ENCODE peak calls at places on chromosomes 4 and X, in four cellular contexts. H is activated T-cell treated with anti-CD3 and anti-CD28 coated beads for 1 hour, L is GM10248, M is COLO829. S is an unnamed sample.

GRCh38 chrX:71493111-71493613 is 39.7 kb upstream of the OGT start:
- DNase-seq in H (no peak), M (peak), L (no peak), S (no peak)

GRCh38 chr4:185134176-185134869 is 8.7 kb upstream of the SLC25A4 start:
- DNase-seq in L (peak), H (no peak), M (peak), S (no peak)

GRCh38 chr4:80967346-80967745 is 63.2 kb upstream of the BMP3 start:
- DNase-seq in H (no peak), M (no peak), L (no peak), S (no peak)

GRCh38 chr4:5052726-5053425 is 1.6 kb downstream of the STK32B start:
- DNase-seq in M (no peak), H (no peak), L (no peak), S (no peak)

GRCh38 chr4:174663254-174663653 is 141.0 kb upstream of the HPGD start:
- DNase-seq in M (no peak), H (no peak), L (no peak), S (no peak)

GRCh38 chr4:52657630-52658501 is 1.2 kb downstream of the USP46 start:
- DNase-seq in H (no peak), M (no peak), L (no peak), S (no peak)

GRCh38 chr4:38387348-38387747 is 276.7 kb upstream of the KLF3 start:
- DNase-seq in L (no peak), H (no peak), M (no peak), S (no peak)

GRCh38 chr4:72546456-72546855 is 22.6 kb downstream of the ADAMTS3 start:
- DNase-seq in M (no peak), H (no peak), L (no peak), S (no peak)

GRCh38 chr4:148095346-148095923 is 346.8 kb downstream of the NR3C2 start:
- DNase-seq in M (no peak), H (no peak), L (no peak), S (no peak)

GRCh38 chr4:155509619-155510018 is 132.9 kb upstream of the MAP9 start:
- DNase-seq in M (no peak), H (no peak), L (no peak), S (no peak)

GRCh38 chr4:126465341-126465740 is 1150.6 kb downstream of the FAT4 start:
- DNase-seq in L (no peak), M (no peak), H (no peak), S (no peak)

GRCh38 chr4:84751707-84752106 is 168.8 kb downstream of the CDS1 start:
- DNase-seq in H (no peak), M (no peak), L (no peak), S (no peak)

GRCh38 chrX:57900961-57901360 is 9.3 kb downstream of the ZXDA start:
- DNase-seq in L (no peak), M (no peak), H (no peak), S (no peak)

GRCh38 chr4:163748474-163748873 is 254.0 kb downstream of the TMA16 start:
- DNase-seq in L (no peak), M (peak), H (no peak), S (no peak)

GRCh38 chr4:77187231-77187630 is 30.2 kb downstream of the CCNG2 start:
- DNase-seq in H (no peak), M (no peak), L (no peak), S (no peak)

GRCh38 chr4:15239866-15240265 is 188.0 kb upstream of the C1QTNF7 start:
- DNase-seq in L (no peak), M (no peak), H (no peak), S (no peak)

GRCh38 chrX:31499120-31499519 is 427.3 kb upstream of the FTHL17 start:
- DNase-seq in H (no peak), M (no peak), L (no peak), S (no peak)

GRCh38 chr4:173532725-173533511 is 2.9 kb upstream of the HAND2 start:
- DNase-seq in H (no peak), L (no peak), M (no peak), S (no peak)

GRCh38 chr4:55524844-55525571 is 21.7 kb downstream of the CLOCK start:
- DNase-seq in L (no peak), H (no peak), M (no peak), S (no peak)

GRCh38 chr4:64539234-64539849 is 130.1 kb upstream of the TECRL start:
- DNase-seq in M (peak), L (peak), H (no peak), S (no peak)

GRCh38 chrX:135213200-135213844 is 38.5 kb upstream of the ETDA start:
- DNase-seq in L (no peak), M (no peak), H (no peak), S (no peak)

GRCh38 chrX:111244238-111244750 is 26.0 kb downstream of the CAPN6 start:
- DNase-seq in L (peak), M (peak), H (no peak), S (no peak)

GRCh38 chr4:152369903-152370296 is 166.0 kb downstream of the FBXW7 start:
- DNase-seq in M (no peak), L (no peak), H (no peak), S (no peak)

GRCh38 chr4:30269850-30270249 is 450.3 kb upstream of the PCDH7 start:
- DNase-seq in L (no peak), M (no peak), H (no peak), S (no peak)

GRCh38 chr4:151537726-151538125 is 128.8 kb downstream of the FHIP1A start:
- DNase-seq in H (no peak), L (no peak), M (no peak), S (no peak)

GRCh38 chr4:106502106-106502699 is 133.6 kb upstream of the GIMD1 start:
- DNase-seq in L (peak), H (peak), M (peak), S (no peak)

GRCh38 chr4:82431026-82431745 is 796 bp downstream of the ENOPH1 start:
- DNase-seq in H (peak), M (no peak), L (peak), S (no peak)

GRCh38 chrX:18410038-18410437 is 15.4 kb upstream of the CDKL5 start:
- DNase-seq in H (no peak), L (no peak), M (no peak), S (no peak)

GRCh38 chr4:119205690-119206089 is 6.8 kb upstream of the USP53 start:
- DNase-seq in L (no peak), H (no peak), M (no peak), S (no peak)

GRCh38 chr4:118225521-118225920 is 127.3 kb downstream of the PRSS12 start:
- DNase-seq in H (no peak), M (no peak), L (no peak), S (no peak)

GRCh38 chr4:151284534-151285245 is 7.7 kb downstream of the PRSS48 start:
- DNase-seq in L (no peak), H (no peak), M (no peak), S (no peak)

GRCh38 chr4:89283226-89283974 is 24.2 kb downstream of the GPRIN3 start:
- DNase-seq in L (no peak), H (no peak), M (no peak), S (peak)

GRCh38 chrX:45850775-45851433 is 650.2 kb upstream of the DIPK2B start:
- DNase-seq in H (no peak), L (peak), M (no peak), S (peak)

S was measured in CD8-positive, alpha-beta memory T cell.